ENCODE peak calls at places on chromosomes 3 and 15, in nine cellular contexts. C is fibroblast of villous mesenchyme, O is epithelial cell of esophagus, M is GM06990, R is OCI-LY7, I is psoas muscle, L is cardiac muscle cell, Y is cardiac fibroblast, G is fibroblast of pulmonary artery. B is an unnamed sample.

GRCh38 chr3:62293051-62293780 is 80.1 kb downstream of the FEZF2 start:
- DNase-seq in C (no peak), O (no peak), M (no peak), R (no peak), I (no peak), L (no peak), Y (no peak), G (no peak), B (no peak)

GRCh38 chr3:156256945-156257344 is 136.6 kb downstream of the KCNAB1 start:
- DNase-seq in C (no peak), O (peak), M (no peak), R (no peak), I (no peak), L (no peak), Y (no peak), G (no peak), B (no peak)

GRCh38 chr15:20665653-20666052 is 124.1 kb upstream of the GOLGA6L6 start:
- DNase-seq in C (no peak), O (no peak), M (no peak), R (no peak), I (no peak), L (no peak), Y (no peak), G (no peak), B (no peak)

GRCh38 chr15:82643992-82644391 is 3.2 kb downstream of the CPEB1 start:
- DNase-seq in C (no peak), O (no peak), M (no peak), R (no peak), I (no peak), L (no peak), Y (no peak), G (no peak), B (peak)

GRCh38 chr3:64902991-64903390 is 215.2 kb upstream of the ADAMTS9 start:
- DNase-seq in C (peak), O (no peak), M (no peak), R (no peak), I (no peak), L (peak), Y (no peak), G (peak), B (peak)

GRCh38 chr3:147379651-147380050 is 26.7 kb downstream of the ZIC4 start:
- DNase-seq in C (no peak), O (no peak), M (no peak), R (no peak), I (no peak), L (no peak), Y (no peak), G (no peak), B (no peak)

GRCh38 chr3:73520931-73521461 is 103.7 kb downstream of the PDZRN3 start:
- DNase-seq in C (no peak), O (peak), M (no peak), R (no peak), I (peak), L (peak), Y (no peak), G (no peak), B (no peak)

GRCh38 chr3:13890377-13891016 is 10.6 kb upstream of the WNT7A start:
- DNase-seq in C (no peak), O (peak), M (peak), R (peak), I (peak), L (no peak), Y (no peak), G (no peak), B (no peak)

GRCh38 chr3:197942956-197943556 is 6.9 kb upstream of the RPL35A start:
- DNase-seq in C (peak), O (peak), M (no peak), R (peak), I (no peak), L (peak), Y (peak), G (peak), B (peak)

GRCh38 chr15:67409175-67409574 is 111.8 kb upstream of the C15orf61 start:
- DNase-seq in C (no peak), O (no peak), M (no peak), R (no peak), I (no peak), L (no peak), Y (no peak), G (no peak), B (peak)

GRCh38 chr3:177026505-177027277 is 170.6 kb downstream of the TBL1XR1 start:
- DNase-seq in C (no peak), O (no peak), M (no peak), R (no peak), I (no peak), L (peak), Y (peak), G (peak), B (peak)

GRCh38 chr3:94303266-94303665 is 240.4 kb downstream of the NSUN3 start:
- DNase-seq in C (no peak), O (no peak), M (no peak), R (no peak), I (no peak), L (no peak), Y (no peak), G (no peak), B (no peak)

GRCh38 chr3:55485208-55485791 is 1.8 kb downstream of the WNT5A start:
- DNase-seq in C (peak), O (peak), M (peak), R (peak), I (peak), L (peak), Y (peak), G (peak), B (peak)

GRCh38 chr15:89364341-89364740 is 29.7 kb upstream of the POLG start:
- DNase-seq in C (no peak), O (no peak), M (no peak), R (no peak), I (no peak), L (no peak), Y (no peak), G (no peak), B (no peak)

GRCh38 chr15:72947709-72948108 is 104.6 kb upstream of the NEO1 start:
- DNase-seq in C (no peak), O (no peak), M (no peak), R (no peak), I (no peak), L (no peak), Y (no peak), G (no peak), B (no peak)

GRCh38 chr15:43185161-43186002 is at the start of gene CCNDBP1:
- DNase-seq in C (peak), O (peak), M (peak), R (peak), I (peak), L (peak), Y (peak), G (peak), B (peak)

GRCh38 chr15:43183270-43183669 is 1.9 kb upstream of the CCNDBP1 start:
- DNase-seq in C (no peak), O (no peak), M (no peak), R (no peak), I (no peak), L (no peak), Y (no peak), G (no peak), B (no peak)

GRCh38 chr15:43187544-43188155 is 2.4 kb downstream of the CCNDBP1 start:
- DNase-seq in C (peak), O (peak), M (no peak), R (peak), I (no peak), L (peak), Y (peak), G (peak), B (peak)

GRCh38 chr15:43186003-43186353 is 775 bp downstream of the CCNDBP1 start:
- DNase-seq in C (no peak), O (no peak), M (no peak), R (no peak), I (no peak), L (no peak), Y (no peak), G (no peak), B (no peak)

DNA sequence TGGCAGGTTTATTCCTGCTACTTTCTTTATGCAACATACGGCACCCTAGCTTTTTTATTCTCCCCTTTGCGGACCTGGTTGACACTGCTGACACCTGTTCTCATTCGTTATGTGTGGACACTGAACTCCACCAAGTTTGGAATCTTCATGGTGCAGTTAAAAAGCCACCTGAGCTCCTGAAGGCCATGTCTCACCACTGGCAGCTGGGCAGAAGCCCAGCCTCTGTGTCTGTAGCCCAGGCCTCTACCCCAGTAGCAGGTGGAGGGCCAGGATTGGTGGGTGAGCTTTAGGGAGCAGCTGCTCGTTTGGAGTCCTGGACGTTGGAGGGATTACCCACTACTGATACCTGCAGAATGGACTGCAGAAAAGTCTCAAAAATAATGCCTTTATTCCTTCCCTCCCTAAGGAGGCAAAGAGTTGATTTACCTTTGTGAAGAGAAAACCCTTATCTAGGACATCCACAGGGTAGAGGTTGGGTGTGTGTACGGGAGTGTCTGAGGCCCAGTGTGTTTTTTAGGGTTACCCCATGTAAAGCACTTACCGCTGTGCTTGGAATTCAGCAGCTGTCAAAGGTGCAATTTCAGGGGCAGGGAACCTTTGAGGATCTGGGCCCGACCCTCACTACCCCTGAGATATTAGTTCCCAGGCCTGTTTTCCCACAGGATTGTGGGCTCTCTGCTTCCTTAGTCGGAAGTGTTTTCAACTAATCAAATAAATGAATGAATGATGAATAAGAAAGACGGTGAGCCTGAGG is 619 bp upstream of the CCNDBP1 start:
- DNase-seq in C (no peak), O (no peak), M (no peak), R (no peak), I (no peak), L (no peak), Y (no peak), G (no peak), B (no peak)
- H3K4me3 ChIP-seq in C (peak), O (no peak), M (no peak), R (peak), I (peak), L (peak), Y (peak), G (peak), B (peak)

DNA sequence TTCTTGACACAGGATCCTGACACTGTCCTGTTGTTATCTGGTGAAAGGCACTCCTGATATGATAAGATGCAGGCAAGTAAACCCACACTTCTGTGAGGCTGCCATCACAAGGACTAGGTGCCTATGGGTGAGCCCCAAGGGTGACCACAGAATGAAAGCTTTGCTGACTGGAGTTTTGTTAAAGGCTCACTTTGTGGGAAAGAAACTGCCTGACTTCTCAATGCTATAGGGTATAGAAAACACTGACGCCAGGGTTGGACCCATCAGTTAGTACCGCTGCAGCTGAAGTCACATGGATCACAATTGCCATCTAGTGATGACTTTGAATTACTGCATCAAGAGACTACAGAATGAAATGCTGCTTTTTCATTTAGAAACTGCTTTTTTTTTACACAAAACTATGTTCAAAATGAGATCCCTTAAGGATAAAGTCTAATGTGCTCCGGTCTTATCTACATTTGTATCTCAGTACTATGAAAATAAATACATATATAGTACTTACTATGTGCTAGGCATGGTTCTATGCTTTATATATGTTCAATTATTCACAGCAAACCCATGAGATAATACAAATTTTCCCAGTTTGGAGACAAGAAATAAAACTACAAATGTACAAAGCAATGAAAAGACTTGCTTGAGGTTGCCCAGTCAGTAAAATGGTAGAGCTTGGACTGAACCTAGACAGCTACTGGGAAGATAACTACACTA is 64.2 kb upstream of the CMSS1 start:
- DNase-seq in C (peak), O (peak), M (peak), R (peak), I (no peak), L (peak), Y (peak), G (peak), B (peak)
- TF ChIP-seq CTCF in C (peak), O (peak), M (peak), R (peak), I (peak), L (peak), Y (peak), G (peak), B (peak)

GRCh38 chr3:71893702-71894479 is 108.9 kb upstream of the PROK2 start:
- DNase-seq in C (no peak), O (peak), M (no peak), R (no peak), I (no peak), L (no peak), Y (no peak), G (no peak), B (no peak)
- H3K4me3 ChIP-seq in C (no peak), O (no peak), M (no peak), R (no peak), I (no peak), L (no peak), Y (no peak), G (no peak), B (no peak)

DNA sequence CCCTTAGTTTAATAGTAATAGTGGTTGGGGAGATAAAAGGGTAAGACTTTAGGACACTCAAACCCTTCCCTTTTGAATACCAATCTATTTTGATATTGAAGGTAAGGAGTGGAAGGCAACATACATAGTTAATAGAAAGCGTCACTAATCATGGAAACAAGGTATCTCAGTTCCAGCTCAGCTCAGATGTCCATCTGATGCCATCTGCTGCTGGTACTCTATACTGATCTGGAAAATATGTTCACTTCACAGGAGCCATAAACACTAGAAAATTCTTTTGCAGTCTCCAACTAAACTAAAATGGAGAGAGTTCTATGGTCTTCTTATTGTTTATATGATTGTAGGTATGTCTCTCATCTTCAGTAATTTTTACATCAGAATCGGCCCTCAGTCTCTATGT is 1777.1 kb downstream of the OTOL1 start:
- DNase-seq in C (no peak), O (no peak), M (no peak), R (no peak), I (no peak), L (no peak), Y (no peak), G (no peak), B (no peak)
- TF ChIP-seq CTCF in C (no peak), O (no peak), M (no peak), R (no peak), I (no peak), L (no peak), Y (no peak), G (no peak), B (no peak)

GRCh38 chr3:112776836-112777235 is 69.8 kb downstream of the CD200R1L start:
- DNase-seq in C (no peak), O (no peak), M (no peak), R (no peak), I (no peak), L (no peak), Y (no peak), G (no peak), B (peak)
- H3K4me3 ChIP-seq in C (no peak), O (no peak), M (no peak), R (no peak), I (no peak), L (no peak), Y (no peak), G (no peak), B (no peak)

DNA sequence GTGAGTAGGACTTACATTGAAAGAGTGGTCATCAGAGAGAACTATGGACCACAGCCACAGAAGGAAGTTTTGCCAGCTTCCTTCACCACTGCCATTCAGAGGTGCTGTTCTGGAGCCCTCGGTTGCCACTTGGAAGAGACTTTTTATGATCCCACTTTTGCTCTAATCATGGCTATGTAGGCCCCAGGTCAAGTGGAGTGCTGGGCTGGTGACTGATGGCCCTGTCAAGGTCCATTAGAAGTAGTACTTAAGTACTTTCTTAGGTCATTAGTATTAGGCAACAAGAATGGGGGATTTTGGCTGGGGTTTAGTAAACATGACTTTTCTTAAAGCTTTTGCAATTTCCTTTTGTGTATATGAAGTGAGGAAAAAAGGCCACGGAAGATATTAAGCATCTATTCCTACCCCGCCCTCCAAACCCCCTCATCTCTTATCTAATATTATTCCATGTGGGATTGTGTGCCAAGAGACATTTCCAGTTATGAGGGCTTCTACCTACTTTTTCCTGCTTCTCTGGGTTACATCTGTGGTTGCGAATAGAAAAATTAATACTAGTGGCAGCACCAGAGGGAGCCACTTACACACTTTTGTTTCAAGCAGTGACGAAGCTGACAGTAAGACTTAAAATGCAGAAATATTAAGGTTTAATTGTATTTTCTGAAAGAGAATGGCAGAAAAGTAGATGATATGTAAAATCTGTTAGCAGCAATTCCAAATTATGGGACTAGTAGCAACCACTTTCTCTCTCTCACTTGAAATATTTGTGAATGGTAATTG is 13.9 kb downstream of the NLGN1 start:
- DNase-seq in C (peak), O (peak), M (no peak), R (peak), I (no peak), L (peak), Y (peak), G (peak), B (peak)
- TF ChIP-seq CTCF in C (peak), O (peak), M (peak), R (peak), I (peak), L (peak), Y (peak), G (peak), B (peak)

GRCh38 chr3:52791928-52792327 is 2.7 kb upstream of the ITIH3 start:
- DNase-seq in C (no peak), O (no peak), M (no peak), R (no peak), I (no peak), L (no peak), Y (no peak), G (no peak), B (no peak)

GRCh38 chr3:52793702-52794611 is 639 bp upstream of the ITIH3 start:
- DNase-seq in C (no peak), O (no peak), M (no peak), R (no peak), I (no peak), L (no peak), Y (no peak), G (no peak), B (no peak)

GRCh38 chr3:52791396-52791795 is 3.2 kb upstream of the ITIH3 start:
- DNase-seq in C (no peak), O (no peak), M (no peak), R (no peak), I (no peak), L (no peak), Y (no peak), G (no peak), B (no peak)

GRCh38 chr3:52792961-52793695 is 1.5 kb upstream of the ITIH3 start:
- DNase-seq in C (peak), O (no peak), M (no peak), R (no peak), I (no peak), L (peak), Y (no peak), G (no peak), B (no peak)

GRCh38 chr3:52792413-52792812 is 2.2 kb upstream of the ITIH3 start:
- DNase-seq in C (no peak), O (no peak), M (no peak), R (peak), I (no peak), L (no peak), Y (no peak), G (no peak), B (no peak)
- H3K4me3 ChIP-seq in C (no peak), O (no peak), M (no peak), R (no peak), I (no peak), L (no peak), Y (no peak), G (no peak), B (no peak)